ENCODE peak calls at places on chromosomes 16 and 17, in ten cellular contexts. One of them, this sample, is unnamed.

GRCh38 chr16:24045641-24046040 is 209.9 kb downstream of the PRKCB start:
- DNase-seq in colonic mucosa: no peak
- DNase-seq in H1: peak
- DNase-seq in small intestine: no peak
- DNase-seq in brain microvascular endothelial cell: no peak
- DNase-seq in GM23248: no peak
- DNase-seq in CD8-positive, alpha-beta memory T cell: no peak
- DNase-seq in OCI-LY7: peak
- DNase-seq in cardiac muscle cell: no peak
- DNase-seq in A549: peak
- DNase-seq in this sample: no peak

GRCh38 chr17:68439656-68440290 is 17.5 kb downstream of the WIPI1 start:
- DNase-seq in colonic mucosa: no peak
- DNase-seq in H1: no peak
- DNase-seq in small intestine: no peak
- DNase-seq in brain microvascular endothelial cell: no peak
- DNase-seq in GM23248: no peak
- DNase-seq in CD8-positive, alpha-beta memory T cell: no peak
- DNase-seq in OCI-LY7: peak
- DNase-seq in cardiac muscle cell: peak
- DNase-seq in A549: no peak
- DNase-seq in this sample: no peak

GRCh38 chr17:35086931-35087573 is 23.5 kb upstream of the RFFL start:
- DNase-seq in colonic mucosa: peak
- DNase-seq in H1: no peak
- DNase-seq in small intestine: peak
- DNase-seq in brain microvascular endothelial cell: no peak
- DNase-seq in GM23248: no peak
- DNase-seq in CD8-positive, alpha-beta memory T cell: no peak
- DNase-seq in OCI-LY7: no peak
- DNase-seq in cardiac muscle cell: no peak
- DNase-seq in A549: no peak
- DNase-seq in this sample: no peak

GRCh38 chr16:85211247-85211910 is 99.1 kb upstream of the CIBAR2 start:
- DNase-seq in colonic mucosa: no peak
- DNase-seq in H1: no peak
- DNase-seq in small intestine: no peak
- DNase-seq in brain microvascular endothelial cell: peak
- DNase-seq in GM23248: peak
- DNase-seq in CD8-positive, alpha-beta memory T cell: no peak
- DNase-seq in OCI-LY7: no peak
- DNase-seq in cardiac muscle cell: peak
- DNase-seq in A549: no peak
- DNase-seq in this sample: no peak

GRCh38 chr16:53864819-53865491 is 161.0 kb downstream of the FTO start:
- DNase-seq in colonic mucosa: no peak
- DNase-seq in H1: no peak
- DNase-seq in small intestine: no peak
- DNase-seq in brain microvascular endothelial cell: no peak
- DNase-seq in GM23248: peak
- DNase-seq in CD8-positive, alpha-beta memory T cell: no peak
- DNase-seq in OCI-LY7: no peak
- DNase-seq in cardiac muscle cell: peak
- DNase-seq in A549: peak
- DNase-seq in this sample: peak

GRCh38 chr16:47018223-47018891 is 44.9 kb upstream of the DNAJA2 start:
- DNase-seq in colonic mucosa: peak
- DNase-seq in H1: no peak
- DNase-seq in small intestine: peak
- DNase-seq in brain microvascular endothelial cell: peak
- DNase-seq in GM23248: peak
- DNase-seq in CD8-positive, alpha-beta memory T cell: no peak
- DNase-seq in OCI-LY7: peak
- DNase-seq in cardiac muscle cell: peak
- DNase-seq in A549: peak
- DNase-seq in this sample: no peak

GRCh38 chr17:64689106-64689505 is 27.0 kb upstream of the SMURF2 start:
- DNase-seq in colonic mucosa: no peak
- DNase-seq in H1: no peak
- DNase-seq in small intestine: no peak
- DNase-seq in brain microvascular endothelial cell: no peak
- DNase-seq in GM23248: no peak
- DNase-seq in CD8-positive, alpha-beta memory T cell: no peak
- DNase-seq in OCI-LY7: no peak
- DNase-seq in cardiac muscle cell: no peak
- DNase-seq in A549: no peak
- DNase-seq in this sample: no peak

GRCh38 chr17:1179635-1180433 is at the start of gene ABR:
- DNase-seq in colonic mucosa: peak
- DNase-seq in H1: no peak
- DNase-seq in small intestine: no peak
- DNase-seq in brain microvascular endothelial cell: no peak
- DNase-seq in GM23248: peak
- DNase-seq in CD8-positive, alpha-beta memory T cell: peak
- DNase-seq in OCI-LY7: peak
- DNase-seq in cardiac muscle cell: peak
- DNase-seq in A549: peak
- DNase-seq in this sample: no peak

GRCh38 chr17:21177854-21178600 is 35.9 kb downstream of the TMEM11 start:
- DNase-seq in colonic mucosa: no peak
- DNase-seq in H1: no peak
- DNase-seq in small intestine: no peak
- DNase-seq in brain microvascular endothelial cell: no peak
- DNase-seq in GM23248: no peak
- DNase-seq in CD8-positive, alpha-beta memory T cell: no peak
- DNase-seq in OCI-LY7: no peak
- DNase-seq in cardiac muscle cell: no peak
- DNase-seq in A549: no peak
- DNase-seq in this sample: no peak

GRCh38 chr17:18006495-18007239 is 32.3 kb downstream of the ATPAF2 start:
- DNase-seq in colonic mucosa: no peak
- DNase-seq in H1: no peak
- DNase-seq in small intestine: no peak
- DNase-seq in brain microvascular endothelial cell: no peak
- DNase-seq in GM23248: no peak
- DNase-seq in CD8-positive, alpha-beta memory T cell: no peak
- DNase-seq in OCI-LY7: no peak
- DNase-seq in cardiac muscle cell: no peak
- DNase-seq in A549: no peak
- DNase-seq in this sample: no peak

GRCh38 chr16:28925386-28926228 is 569 bp upstream of the RABEP2 start:
- DNase-seq in colonic mucosa: peak
- DNase-seq in H1: peak
- DNase-seq in small intestine: peak
- DNase-seq in brain microvascular endothelial cell: peak
- DNase-seq in GM23248: peak
- DNase-seq in CD8-positive, alpha-beta memory T cell: peak
- DNase-seq in OCI-LY7: peak
- DNase-seq in cardiac muscle cell: peak
- DNase-seq in A549: peak
- DNase-seq in this sample: no peak

GRCh38 chr17:19386276-19386863 is 620 bp downstream of the MFAP4 start:
- DNase-seq in colonic mucosa: no peak
- DNase-seq in H1: no peak
- DNase-seq in small intestine: no peak
- DNase-seq in brain microvascular endothelial cell: peak
- DNase-seq in GM23248: peak
- DNase-seq in CD8-positive, alpha-beta memory T cell: no peak
- DNase-seq in OCI-LY7: no peak
- DNase-seq in cardiac muscle cell: peak
- DNase-seq in A549: peak
- DNase-seq in this sample: peak

GRCh38 chr16:50548659-50549560 is 714 bp downstream of the NKD1 start:
- DNase-seq in colonic mucosa: peak
- DNase-seq in H1: no peak
- DNase-seq in small intestine: peak
- DNase-seq in brain microvascular endothelial cell: no peak
- DNase-seq in GM23248: peak
- DNase-seq in CD8-positive, alpha-beta memory T cell: peak
- DNase-seq in OCI-LY7: no peak
- DNase-seq in cardiac muscle cell: peak
- DNase-seq in A549: peak
- DNase-seq in this sample: no peak

GRCh38 chr17:15091825-15092224 is 173.3 kb downstream of the PMP22 start:
- DNase-seq in colonic mucosa: no peak
- DNase-seq in H1: no peak
- DNase-seq in small intestine: no peak
- DNase-seq in brain microvascular endothelial cell: no peak
- DNase-seq in GM23248: peak
- DNase-seq in CD8-positive, alpha-beta memory T cell: no peak
- DNase-seq in OCI-LY7: peak
- DNase-seq in cardiac muscle cell: no peak
- DNase-seq in A549: no peak
- DNase-seq in this sample: no peak

GRCh38 chr16:19520861-19521331 is 1.0 kb downstream of the GDE1 start:
- DNase-seq in colonic mucosa: peak
- DNase-seq in H1: no peak
- DNase-seq in small intestine: peak
- DNase-seq in brain microvascular endothelial cell: peak
- DNase-seq in GM23248: peak
- DNase-seq in CD8-positive, alpha-beta memory T cell: no peak
- DNase-seq in OCI-LY7: peak
- DNase-seq in cardiac muscle cell: peak
- DNase-seq in A549: no peak
- DNase-seq in this sample: peak

GRCh38 chr16:89131783-89132182 is 38.1 kb downstream of the ACSF3 start:
- DNase-seq in colonic mucosa: no peak
- DNase-seq in H1: no peak
- DNase-seq in small intestine: no peak
- DNase-seq in brain microvascular endothelial cell: no peak
- DNase-seq in GM23248: no peak
- DNase-seq in CD8-positive, alpha-beta memory T cell: no peak
- DNase-seq in OCI-LY7: no peak
- DNase-seq in cardiac muscle cell: no peak
- DNase-seq in A549: no peak
- DNase-seq in this sample: no peak

DNA sequence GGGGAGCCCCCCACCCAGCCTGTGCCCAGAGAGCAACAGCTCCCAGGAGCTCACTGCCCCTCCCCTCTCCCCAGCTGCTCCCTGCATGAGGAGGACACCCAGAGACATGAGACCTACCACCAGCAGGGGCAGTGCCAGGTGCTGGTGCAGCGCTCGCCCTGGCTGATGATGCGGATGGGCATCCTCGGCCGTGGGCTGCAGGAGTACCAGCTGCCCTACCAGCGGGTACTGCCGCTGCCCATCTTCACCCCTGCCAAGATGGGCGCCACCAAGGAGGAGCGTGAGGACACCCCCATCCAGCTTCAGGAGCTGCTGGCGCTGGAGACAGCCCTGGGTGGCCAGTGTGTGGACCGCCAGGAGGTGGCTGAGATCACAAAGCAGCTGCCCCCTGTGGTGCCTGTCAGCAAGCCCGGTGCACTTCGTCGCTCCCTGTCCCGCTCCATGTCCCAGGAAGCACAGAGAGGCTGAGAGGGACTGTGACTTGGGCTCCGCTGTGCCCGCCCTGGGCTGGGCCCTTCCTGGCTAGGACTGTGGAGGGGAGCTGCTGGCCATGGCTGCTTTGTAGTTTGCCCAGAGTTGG is 583 bp downstream of the TCAP start:
- DNase-seq in colonic mucosa: no peak
- DNase-seq in H1: no peak
- DNase-seq in small intestine: no peak
- DNase-seq in brain microvascular endothelial cell: no peak
- DNase-seq in GM23248: peak
- DNase-seq in CD8-positive, alpha-beta memory T cell: no peak
- DNase-seq in OCI-LY7: no peak
- DNase-seq in cardiac muscle cell: no peak
- DNase-seq in A549: peak
- DNase-seq in this sample: no peak
- H3K27ac ChIP-seq in colonic mucosa: no peak
- H3K27ac ChIP-seq in H1: no peak
- H3K27ac ChIP-seq in small intestine: no peak
- H3K27ac ChIP-seq in brain microvascular endothelial cell: no peak
- H3K27ac ChIP-seq in GM23248: no peak
- H3K27ac ChIP-seq in CD8-positive, alpha-beta memory T cell: no peak
- H3K27ac ChIP-seq in OCI-LY7: no peak
- H3K27ac ChIP-seq in cardiac muscle cell: peak
- H3K27ac ChIP-seq in A549: no peak
- H3K27ac ChIP-seq in this sample: no peak

DNA sequence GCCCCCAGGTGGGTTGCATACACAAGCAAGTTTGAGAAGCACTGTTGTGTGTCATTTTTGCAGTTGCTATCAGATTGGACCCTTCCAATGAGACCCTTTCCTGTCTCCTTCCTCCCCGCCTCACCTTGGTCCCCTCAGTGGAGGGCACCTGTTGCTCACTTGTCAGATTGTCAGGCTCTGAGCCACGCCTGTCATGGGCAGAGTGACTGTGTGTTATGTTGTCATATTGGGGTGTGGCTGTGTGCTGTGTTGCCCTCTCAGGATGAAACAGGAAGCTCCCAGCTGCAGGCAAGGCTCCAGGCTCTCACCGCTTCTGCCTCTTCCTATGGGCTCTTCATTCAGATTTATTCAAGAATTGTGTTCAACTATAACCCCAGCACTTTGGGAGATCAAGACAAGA is 302.9 kb downstream of the CPPED1 start:
- DNase-seq in colonic mucosa: peak
- DNase-seq in H1: no peak
- DNase-seq in small intestine: peak
- DNase-seq in brain microvascular endothelial cell: no peak
- DNase-seq in GM23248: no peak
- DNase-seq in CD8-positive, alpha-beta memory T cell: no peak
- DNase-seq in OCI-LY7: peak
- DNase-seq in cardiac muscle cell: no peak
- DNase-seq in A549: no peak
- DNase-seq in this sample: peak
- H3K27ac ChIP-seq in colonic mucosa: peak
- H3K27ac ChIP-seq in H1: no peak
- H3K27ac ChIP-seq in small intestine: peak
- H3K27ac ChIP-seq in brain microvascular endothelial cell: no peak
- H3K27ac ChIP-seq in GM23248: no peak
- H3K27ac ChIP-seq in CD8-positive, alpha-beta memory T cell: no peak
- H3K27ac ChIP-seq in OCI-LY7: no peak
- H3K27ac ChIP-seq in cardiac muscle cell: no peak
- H3K27ac ChIP-seq in A549: no peak
- H3K27ac ChIP-seq in this sample: no peak

DNA sequence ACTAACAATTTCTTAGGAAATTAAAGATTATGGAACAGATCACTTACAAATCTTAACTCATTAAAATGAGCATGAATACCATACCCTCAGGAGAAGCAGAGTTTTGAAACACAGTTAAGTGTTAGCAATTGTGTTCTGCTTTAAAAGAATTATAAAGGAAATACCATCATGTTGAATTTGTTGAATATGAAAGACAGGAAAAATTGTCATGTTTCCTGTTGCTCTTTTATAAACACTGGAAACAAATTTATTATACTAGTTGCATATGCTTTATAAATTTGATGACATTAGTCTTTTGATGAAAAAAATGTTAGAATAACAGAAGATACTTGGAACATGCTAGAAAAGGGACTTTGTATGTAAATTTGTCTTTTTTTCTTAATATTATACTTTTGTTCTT is 59.7 kb downstream of the VMP1 start:
- DNase-seq in colonic mucosa: no peak
- DNase-seq in H1: no peak
- DNase-seq in small intestine: no peak
- DNase-seq in brain microvascular endothelial cell: no peak
- DNase-seq in GM23248: no peak
- DNase-seq in CD8-positive, alpha-beta memory T cell: no peak
- DNase-seq in OCI-LY7: no peak
- DNase-seq in cardiac muscle cell: no peak
- DNase-seq in A549: no peak
- DNase-seq in this sample: no peak
- H3K27ac ChIP-seq in colonic mucosa: no peak
- H3K27ac ChIP-seq in H1: no peak
- H3K27ac ChIP-seq in small intestine: no peak
- H3K27ac ChIP-seq in brain microvascular endothelial cell: peak
- H3K27ac ChIP-seq in GM23248: peak
- H3K27ac ChIP-seq in CD8-positive, alpha-beta memory T cell: no peak
- H3K27ac ChIP-seq in OCI-LY7: no peak
- H3K27ac ChIP-seq in cardiac muscle cell: no peak
- H3K27ac ChIP-seq in A549: peak
- H3K27ac ChIP-seq in this sample: peak

GRCh38 chr17:42667088-42667951 is 8.2 kb downstream of the TUBG2 start:
- DNase-seq in colonic mucosa: peak
- DNase-seq in H1: no peak
- DNase-seq in small intestine: peak
- DNase-seq in brain microvascular endothelial cell: no peak
- DNase-seq in GM23248: peak
- DNase-seq in CD8-positive, alpha-beta memory T cell: no peak
- DNase-seq in OCI-LY7: no peak
- DNase-seq in cardiac muscle cell: peak
- DNase-seq in A549: peak
- DNase-seq in this sample: peak
- H3K27ac ChIP-seq in colonic mucosa: peak
- H3K27ac ChIP-seq in H1: no peak
- H3K27ac ChIP-seq in small intestine: no peak
- H3K27ac ChIP-seq in brain microvascular endothelial cell: no peak
- H3K27ac ChIP-seq in GM23248: peak
- H3K27ac ChIP-seq in CD8-positive, alpha-beta memory T cell: no peak
- H3K27ac ChIP-seq in OCI-LY7: no peak
- H3K27ac ChIP-seq in cardiac muscle cell: no peak
- H3K27ac ChIP-seq in A549: peak
- H3K27ac ChIP-seq in this sample: peak